ENCODE peak calls at places on chromosomes 12 and 14, in six cellular contexts. S is bronchial epithelial cell; Q is mammary epithelial cell; O is AG04450; K is heart left ventricle; X is CD4-positive, alpha-beta T cell. F is an unnamed sample.

GRCh38 chr12:88339966-88340365 is 197.9 kb downstream of the TMTC3 start:
- DNase-seq in S (peak), Q (peak), O (no peak), K (no peak), X (no peak), F (no peak)

GRCh38 chr12:59020541-59020940 is 100.2 kb upstream of the LRIG3 start:
- DNase-seq in S (no peak), Q (no peak), O (no peak), K (no peak), X (no peak), F (no peak)

GRCh38 chr14:61562321-61563161 is 132.8 kb upstream of the HIF1A start:
- DNase-seq in S (peak), Q (peak), O (peak), K (no peak), X (no peak), F (no peak)

GRCh38 chr14:58533417-58533816 is 104.3 kb upstream of the DACT1 start:
- DNase-seq in S (no peak), Q (no peak), O (no peak), K (peak), X (no peak), F (no peak)

GRCh38 chr12:8742501-8742900 is 44.7 kb downstream of the RIMKLB start:
- DNase-seq in S (peak), Q (peak), O (peak), K (no peak), X (no peak), F (no peak)

GRCh38 chr14:68012861-68013260 is 193.3 kb downstream of the RAD51B start:
- DNase-seq in S (no peak), Q (no peak), O (no peak), K (no peak), X (no peak), F (no peak)

GRCh38 chr14:90580381-90581335 is 183.8 kb downstream of the CALM1 start:
- DNase-seq in S (no peak), Q (no peak), O (no peak), K (no peak), X (no peak), F (no peak)

GRCh38 chr12:107530706-107531105 is 154.9 kb upstream of the PWP1 start:
- DNase-seq in S (no peak), Q (no peak), O (no peak), K (no peak), X (no peak), F (no peak)

GRCh38 chr12:108884116-108885012 is 4.5 kb downstream of the DAO start:
- DNase-seq in S (peak), Q (peak), O (no peak), K (peak), X (peak), F (peak)

GRCh38 chr12:11706509-11707331 is 57.2 kb downstream of the ETV6 start:
- DNase-seq in S (no peak), Q (no peak), O (no peak), K (no peak), X (no peak), F (no peak)

GRCh38 chr14:79260406-79260805 is 950.9 kb downstream of the DIO2 start:
- DNase-seq in S (no peak), Q (no peak), O (no peak), K (no peak), X (no peak), F (no peak)

DNA sequence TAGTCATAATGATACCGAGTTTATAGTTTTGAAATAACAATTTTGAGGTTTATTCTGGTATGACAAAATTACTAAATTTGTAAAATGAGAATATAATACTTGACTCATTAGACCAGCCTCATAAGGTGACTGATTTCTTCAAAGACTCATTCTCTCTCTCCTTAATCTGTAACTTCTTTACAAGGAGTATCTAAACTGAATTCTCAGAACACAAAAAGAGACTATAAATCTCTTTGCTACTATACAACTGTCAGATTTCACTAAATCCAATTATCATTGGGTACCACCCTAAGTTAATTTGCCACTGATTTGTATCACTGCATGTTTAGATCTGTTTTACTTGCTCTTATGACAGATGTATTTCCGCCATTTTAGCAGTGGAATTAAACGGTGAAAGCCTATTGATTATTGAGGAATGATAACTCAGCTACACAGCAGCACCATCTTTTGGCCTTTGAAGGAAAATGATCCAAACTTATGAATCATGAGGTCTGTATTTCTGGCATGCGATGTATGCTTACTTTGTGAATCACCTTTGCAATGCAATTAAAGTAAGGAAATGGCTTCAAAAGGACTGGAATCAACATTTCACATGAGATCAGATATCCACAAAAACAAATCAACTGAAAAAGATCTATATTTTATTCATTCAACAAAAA is 161.2 kb downstream of the RERGL start:
- DNase-seq in S (peak), Q (peak), O (no peak), K (no peak), X (no peak), F (no peak)
- TF ChIP-seq CTCF in S (peak), Q (peak), O (no peak), K (no peak), X (no peak), F (no peak)

GRCh38 chr14:69614592-69614991 is 3.2 kb downstream of the SUSD6 start:
- DNase-seq in S (no peak), Q (no peak), O (no peak), K (peak), X (no peak), F (no peak)

GRCh38 chr14:69617796-69618195 is 6.4 kb downstream of the SUSD6 start:
- DNase-seq in S (no peak), Q (no peak), O (no peak), K (no peak), X (no peak), F (no peak)

GRCh38 chr14:69613312-69614073 is 2.1 kb downstream of the SUSD6 start:
- DNase-seq in S (peak), Q (no peak), O (no peak), K (no peak), X (no peak), F (no peak)

GRCh38 chr14:69616408-69616773 is 5.0 kb downstream of the SUSD6 start:
- DNase-seq in S (no peak), Q (no peak), O (no peak), K (no peak), X (no peak), F (no peak)

GRCh38 chr14:69615471-69616407 is 4.3 kb downstream of the SUSD6 start:
- DNase-seq in S (peak), Q (peak), O (peak), K (peak), X (no peak), F (peak)
- TF ChIP-seq CTCF in S (no peak), Q (no peak), O (no peak), K (no peak), X (no peak), F (no peak)

GRCh38 chr14:69059658-69060648 is 80.9 kb upstream of the ACTN1 start:
- DNase-seq in S (peak), Q (peak), O (peak), K (peak), X (no peak), F (no peak)
- TF ChIP-seq CTCF in S (no peak), Q (no peak), O (peak), K (no peak), X (no peak), F (no peak)

DNA sequence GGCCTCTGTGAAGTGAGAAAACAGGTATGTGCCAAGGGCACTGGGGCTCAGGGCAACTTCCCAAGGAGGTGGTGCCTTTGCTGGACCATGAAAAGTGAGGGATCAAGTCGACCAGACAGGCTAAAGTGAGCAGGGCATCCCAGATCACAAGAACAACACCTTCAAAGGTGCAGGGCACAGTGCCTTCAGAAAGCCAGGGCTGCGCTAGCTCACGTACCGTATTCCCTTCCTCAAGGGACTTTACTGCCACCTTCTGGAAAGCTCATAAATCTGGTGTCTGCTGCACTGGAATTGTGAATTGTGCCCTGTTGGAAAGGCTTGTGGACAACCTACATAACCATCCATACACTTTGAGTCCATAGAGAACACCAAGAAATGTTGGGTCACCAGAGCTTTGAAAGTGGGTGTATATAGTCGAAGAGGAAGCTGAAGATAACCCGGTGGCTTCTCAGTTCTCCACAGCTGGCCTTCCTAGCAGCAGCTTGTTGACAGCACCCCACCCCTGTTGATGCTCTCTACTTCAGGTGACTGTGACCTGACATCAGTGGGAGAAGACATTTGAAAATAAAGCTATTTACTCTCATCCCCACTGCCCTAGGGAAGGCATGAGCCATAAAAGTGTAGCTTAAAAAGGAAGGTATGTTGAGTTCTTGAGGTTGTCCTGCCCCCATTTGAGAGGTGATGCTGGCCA is 24.5 kb downstream of the FIGNL2 start:
- DNase-seq in S (peak), Q (peak), O (peak), K (no peak), X (no peak), F (no peak)
- TF ChIP-seq CTCF in S (peak), Q (peak), O (peak), K (peak), X (peak), F (peak)

DNA sequence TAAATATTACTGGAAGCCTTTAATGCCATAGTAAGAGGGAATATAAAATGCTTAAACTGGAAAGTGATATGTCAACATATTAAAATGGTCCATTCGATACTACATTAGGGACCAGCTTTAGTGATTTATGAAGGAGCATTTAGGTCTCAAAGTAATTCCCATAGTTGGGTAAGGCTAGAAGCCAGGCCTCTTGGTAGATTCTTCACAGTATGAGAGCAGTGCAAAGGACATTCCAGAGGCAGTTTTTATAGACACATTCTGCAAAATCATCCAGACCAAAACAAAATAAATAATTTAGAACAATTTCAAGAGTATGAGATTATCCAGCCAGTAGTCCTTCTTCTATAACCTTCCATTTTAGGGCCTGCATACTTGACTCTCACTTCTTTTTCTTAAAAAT is 142.6 kb upstream of the PDZRN4 start:
- DNase-seq in S (no peak), Q (no peak), O (no peak), K (no peak), X (no peak), F (no peak)
- TF ChIP-seq CTCF in S (no peak), Q (no peak), O (no peak), K (no peak), X (no peak), F (no peak)

GRCh38 chr12:34393086-34393820 is 371.0 kb downstream of the ALG10 start:
- DNase-seq in S (no peak), Q (no peak), O (no peak), K (peak), X (no peak), F (peak)
- TF ChIP-seq CTCF in S (no peak), Q (no peak), O (no peak), K (no peak), X (no peak), F (no peak)